ENCODE peak calls at places on chromosomes 13 and 19, in eight cellular contexts. C is heart right ventricle, V is keratinocyte, F is GM23338, N is uterus, Z is AG04450, M is H7, D is heart left ventricle. J is an unnamed sample.
A peak's percentile ranks its signal among the peaks of the same experiment; 100 is the strongest.

GRCh38 chr19:38173324-38174041 is 50.5 kb downstream of the DPF1 start:
- DNase-seq in C (peak; percentile 79), M (no peak), V (peak; percentile 92), N (no peak), D (peak; percentile 94), F (no peak), Z (no peak), J (peak; percentile 100)

GRCh38 chr19:9913237-9914000 is 22.9 kb downstream of the OLFM2 start:
- DNase-seq in C (no peak), M (peak; percentile 92), D (no peak), F (no peak), V (no peak), N (peak; percentile 19), Z (no peak), J (peak; percentile 37)

GRCh38 chr13:72386138-72386684 is 341.2 kb downstream of the MZT1 start:
- DNase-seq in N (no peak), C (no peak), Z (no peak), D (no peak), M (no peak), F (no peak), V (no peak), J (no peak)

GRCh38 chr13:94232956-94233355 is 246.5 kb downstream of the DCT start:
- DNase-seq in N (no peak), D (no peak), C (no peak), Z (no peak), M (no peak), V (no peak), F (no peak), J (no peak)

GRCh38 chr19:11381535-11382369 is 2.4 kb downstream of the EPOR start:
- DNase-seq in M (peak; percentile 94), D (peak; percentile 84), V (peak; percentile 60), Z (no peak), N (peak; percentile 64), C (peak; percentile 75), F (peak; percentile 96), J (peak; percentile 97)

GRCh38 chr13:110001622-110002275 is 215.4 kb upstream of the IRS2 start:
- DNase-seq in V (no peak), F (no peak), C (no peak), Z (peak; percentile 41), M (no peak), D (no peak), N (no peak), J (no peak)

GRCh38 chr13:108643646-108644353 is 14.4 kb downstream of the MYO16 start:
- DNase-seq in V (no peak), Z (no peak), C (no peak), F (no peak), D (no peak), M (no peak), N (no peak), J (no peak)

GRCh38 chr19:6378036-6378435 is 2.3 kb upstream of the PSPN start:
- DNase-seq in C (no peak), D (no peak), M (peak; percentile 58), Z (peak; percentile 20), F (peak; percentile 44), N (peak; percentile 61), V (no peak), J (peak; percentile 27)

GRCh38 chr13:47555235-47555634 is 445.8 kb downstream of the SUCLA2 start:
- DNase-seq in Z (no peak), M (no peak), C (no peak), N (no peak), D (no peak), F (no peak), V (no peak), J (no peak)

GRCh38 chr19:40165362-40165937 is 25.8 kb upstream of the MAP3K10 start:
- DNase-seq in M (peak; percentile 90), D (peak; percentile 39), Z (no peak), N (peak; percentile 16), C (peak; percentile 26), F (peak; percentile 90), V (no peak), J (peak; percentile 45)

DNA sequence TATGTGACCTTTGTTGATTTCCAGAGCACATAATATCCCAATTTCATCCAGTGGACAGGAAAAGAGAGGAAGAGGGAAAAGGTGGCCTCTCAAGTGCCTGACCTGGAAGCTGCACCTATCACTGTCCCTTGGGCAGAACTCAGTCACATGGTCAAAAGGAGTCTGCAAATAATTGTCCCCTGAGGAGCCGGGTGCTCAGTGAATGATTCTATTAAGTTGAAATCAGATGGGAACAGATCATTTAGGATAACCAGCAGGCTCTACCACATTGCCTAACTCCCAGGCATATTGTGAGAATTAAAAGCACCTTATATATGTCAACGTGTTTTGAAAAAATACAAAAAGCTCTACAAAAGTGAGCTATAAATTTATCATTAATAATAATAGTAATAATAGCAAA is 6.8 kb downstream of the KL start:
- DNase-seq in D (no peak), N (no peak), F (no peak), C (no peak), Z (no peak), V (no peak), M (no peak), J (no peak)
- H3K27me3 ChIP-seq in D (no peaks in the 10 kb centered on the region), N (no peaks in the 10 kb centered on the region), F (peaks cover 14% of the 10 kb centered on the region), C (no peaks in the 10 kb centered on the region), Z (peaks cover 49% of the 10 kb centered on the region), V (peaks cover 33% of the 10 kb centered on the region), M (peaks cover 5% of the 10 kb centered on the region), J (no peaks in the 10 kb centered on the region)

GRCh38 chr19:41903161-41903953 is 20.4 kb downstream of the ARHGEF1 start:
- DNase-seq in V (no peak), F (no peak), M (no peak), C (no peak), N (no peak), Z (no peak), D (no peak), J (no peak)
- H3K4me3 ChIP-seq in V (no peak overlapping the region), F (no peak overlapping the region), M (no peak overlapping the region), C (no peak overlapping the region), N (no peak overlapping the region), Z (no peak overlapping the region), D (no peak overlapping the region), J (no peak overlapping the region)

DNA sequence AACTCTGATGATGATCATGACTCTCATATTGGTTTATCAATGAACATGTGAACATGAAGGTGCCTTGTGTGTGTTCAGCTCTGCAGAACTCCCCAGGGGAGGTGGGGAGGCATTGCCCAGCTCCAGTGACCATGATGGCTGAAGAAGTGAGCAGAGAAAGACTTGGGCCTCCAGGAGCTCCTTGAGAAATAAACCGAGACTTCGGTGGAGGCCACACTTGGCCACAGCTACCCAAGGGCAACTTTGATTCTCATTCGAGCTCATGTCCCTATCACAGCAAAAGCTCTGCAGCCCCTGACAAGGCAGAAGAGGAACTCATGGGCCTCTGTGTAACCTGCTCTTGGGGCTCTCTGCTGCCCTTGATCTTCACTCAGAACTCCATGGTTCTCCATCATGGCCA is 44.1 kb upstream of the ZNF536 start:
- DNase-seq in V (no peak), M (no peak), F (no peak), C (no peak), D (no peak), Z (no peak), N (no peak), J (no peak)
- H3K27me3 ChIP-seq in V (no peaks in the 10 kb centered on the region), M (no peaks in the 10 kb centered on the region), F (no peaks in the 10 kb centered on the region), C (no peaks in the 10 kb centered on the region), D (no peaks in the 10 kb centered on the region), Z (no peaks in the 10 kb centered on the region), N (no peaks in the 10 kb centered on the region), J (no peaks in the 10 kb centered on the region)

DNA sequence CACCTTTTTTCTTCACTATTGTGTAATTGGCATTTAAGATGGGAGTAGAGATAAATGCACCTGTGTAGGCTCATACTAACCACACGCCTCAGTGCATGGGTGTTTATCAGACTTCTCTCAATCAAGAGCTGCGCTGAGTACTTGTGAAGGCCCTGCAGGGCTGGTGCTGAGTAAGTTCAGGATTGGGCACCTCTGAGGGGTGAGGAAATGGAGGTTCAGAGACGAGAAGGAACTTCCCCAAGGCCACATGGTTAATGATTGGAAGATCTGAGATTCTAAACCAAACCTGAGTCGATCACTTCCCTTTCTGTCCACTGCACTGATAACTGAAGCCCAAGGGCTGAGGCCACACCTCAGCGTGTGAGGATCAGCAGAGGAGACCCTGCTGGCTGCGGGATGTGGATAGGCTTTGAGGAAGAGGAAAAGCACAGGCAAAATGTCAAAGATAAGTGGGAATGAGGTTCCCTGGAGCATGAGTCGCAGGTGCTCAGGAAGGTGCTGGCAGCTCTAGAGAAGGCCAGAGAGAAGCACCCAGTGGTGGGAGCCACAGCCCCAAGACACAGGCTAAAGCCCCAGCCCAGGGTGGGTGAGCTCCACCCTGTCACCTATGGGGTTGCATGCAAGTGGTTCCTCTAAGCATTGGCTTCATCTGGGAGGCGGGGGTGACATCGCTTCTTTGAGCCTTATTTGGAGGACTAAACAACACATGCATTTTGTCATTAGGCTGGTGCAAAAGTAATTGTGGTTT is 32.3 kb upstream of the GJB6 start:
- DNase-seq in C (no peak), M (no peak), D (no peak), N (no peak), V (no peak), Z (no peak), F (no peak), J (no peak)
- H3K4me3 ChIP-seq in C (no peak overlapping the region), M (no peak overlapping the region), D (no peak overlapping the region), N (no peak overlapping the region), V (no peak overlapping the region), Z (no peak overlapping the region), F (no peak overlapping the region), J (no peak overlapping the region)

DNA sequence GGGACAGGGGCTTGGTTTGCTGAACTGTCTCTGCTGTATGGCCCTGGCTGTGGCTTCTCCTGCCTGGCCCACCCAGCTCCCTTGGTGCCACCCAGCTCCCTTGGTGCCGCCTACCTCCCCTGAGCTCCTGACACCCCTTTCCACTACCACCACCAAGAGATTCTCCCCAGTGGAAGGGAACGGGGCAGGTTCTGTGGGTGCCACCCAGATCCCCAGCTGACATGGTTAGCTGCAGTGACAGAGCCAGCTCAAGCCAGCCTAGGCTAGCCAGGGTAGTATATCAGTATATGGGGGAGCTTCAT is 28.5 kb upstream of the POP4 start:
- DNase-seq in Z (no peak), N (no peak), M (no peak), V (no peak), F (no peak), D (no peak), C (no peak), J (no peak)
- H3K27me3 ChIP-seq in Z (peaks cover 11% of the 10 kb centered on the region), N (no peaks in the 10 kb centered on the region), M (peaks cover 1% of the 10 kb centered on the region), V (peaks cover 7% of the 10 kb centered on the region), F (no peaks in the 10 kb centered on the region), D (no peaks in the 10 kb centered on the region), C (peaks cover 31% of the 10 kb centered on the region), J (peaks cover 52% of the 10 kb centered on the region)

J was measured in MG63.